ENCODE peak calls at places on chromosomes 16 and 17, in eight cellular contexts. C is effector memory CD4-positive, alpha-beta T cell; Q is ascending aorta; Y is ovary; L is PC-3; T is BE2C; F is lower lobe of right lung; K is stomach. D is an unnamed sample.

GRCh38 chr17:78789663-78790181 is 7.6 kb upstream of the CYTH1 start:
- DNase-seq in C (peak; percentile 44), Q (peak; percentile 79), Y (no peak), L (no peak), T (no peak), F (peak; percentile 87), K (peak; percentile 90), D (no peak)

GRCh38 chr17:49592263-49592662 is 16.6 kb downstream of the NXPH3 start:
- DNase-seq in C (no peak), Q (no peak), Y (no peak), L (no peak), T (no peak), F (no peak), K (no peak), D (no peak)

GRCh38 chr16:54034684-54035083 is 251.9 kb downstream of the IRX3 start:
- DNase-seq in C (no peak), Q (no peak), Y (no peak), L (no peak), T (no peak), F (no peak), K (no peak), D (no peak)

GRCh38 chr16:11203111-11203623 is 52.8 kb downstream of the SOCS1 start:
- DNase-seq in C (no peak), Q (no peak), Y (no peak), L (no peak), T (no peak), F (no peak), K (no peak), D (no peak)

GRCh38 chr17:77456271-77456950 is 315.6 kb downstream of the SEC14L1 start:
- DNase-seq in C (peak; percentile 44), Q (no peak), Y (no peak), L (no peak), T (no peak), F (no peak), K (no peak), D (no peak)

GRCh38 chr16:73054131-73054496 is 6.2 kb upstream of the ZFHX3 start:
- DNase-seq in C (no peak), Q (no peak), Y (no peak), L (no peak), T (no peak), F (no peak), K (no peak), D (no peak)

GRCh38 chr16:30761928-30762902 is at the start of the genes CFAP119 and RNF40:
- DNase-seq in C (peak; percentile 90), Q (peak; percentile 98), Y (peak; percentile 96), L (peak; percentile 96), T (peak; percentile 97), F (peak; percentile 95), K (peak; percentile 97), D (peak; percentile 70)

GRCh38 chr17:80931421-80932265 is 60.0 kb upstream of the CHMP6 start:
- DNase-seq in C (no peak), Q (no peak), Y (no peak), L (no peak), T (no peak), F (no peak), K (no peak), D (no peak)

GRCh38 chr17:28282596-28282995 is 36.4 kb upstream of the TMEM97 start:
- DNase-seq in C (no peak), Q (no peak), Y (no peak), L (peak; percentile 43), T (no peak), F (no peak), K (no peak), D (no peak)

GRCh38 chr17:78394209-78394608 is 15.8 kb downstream of the PGS1 start:
- DNase-seq in C (no peak), Q (no peak), Y (no peak), L (no peak), T (no peak), F (no peak), K (no peak), D (no peak)

GRCh38 chr17:80780381-80781187 is 211.1 kb upstream of the CHMP6 start:
- DNase-seq in C (no peak), Q (no peak), Y (no peak), L (no peak), T (no peak), F (no peak), K (no peak), D (no peak)

GRCh38 chr17:4948997-4949320 is 629 bp upstream of the PFN1 start:
- DNase-seq in C (peak; percentile 55), Q (peak; percentile 91), Y (peak; percentile 81), L (peak; percentile 85), T (peak; percentile 76), F (peak; percentile 90), K (peak; percentile 83), D (peak; percentile 62)

GRCh38 chr17:40563371-40564052 is 1.8 kb downstream of the CCR7 start:
- DNase-seq in C (no peak), Q (no peak), Y (no peak), L (no peak), T (no peak), F (no peak), K (peak; percentile 20), D (no peak)

GRCh38 chr16:58196898-58197313 is 1.0 kb downstream of the CSNK2A2 start:
- DNase-seq in C (no peak), Q (no peak), Y (no peak), L (no peak), T (no peak), F (no peak), K (no peak), D (no peak)

GRCh38 chr17:40098846-40099626 is 1.4 kb downstream of the NR1D1 start:
- DNase-seq in C (peak; percentile 99), Q (peak; percentile 100), Y (peak; percentile 100), L (peak; percentile 94), T (peak; percentile 98), F (peak; percentile 100), K (peak; percentile 100), D (peak; percentile 100)

DNA sequence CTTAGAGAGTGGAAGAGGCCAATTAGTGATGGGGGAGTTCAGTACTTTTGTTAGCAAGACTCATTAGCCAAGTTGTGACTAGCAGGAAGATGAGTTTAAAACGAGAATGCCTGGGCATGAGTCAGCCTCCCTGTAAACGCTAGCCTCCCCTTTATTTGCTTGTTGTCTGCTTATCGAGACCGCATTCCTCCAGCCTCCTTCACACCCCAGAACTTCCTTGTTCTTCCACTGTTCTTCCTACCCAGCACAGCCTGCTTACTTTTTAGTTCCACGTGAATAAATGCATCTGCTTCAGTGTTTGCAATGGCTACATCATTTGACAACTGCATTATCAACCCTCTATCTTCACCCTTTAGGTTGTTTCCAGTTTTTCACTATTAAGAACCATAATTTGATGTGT is 20.2 kb upstream of the OR3A1 start:
- DNase-seq in C (no peak), Q (no peak), Y (no peak), L (peak; percentile 37), T (no peak), F (no peak), K (no peak), D (no peak)
- H3K9me3 ChIP-seq in C (no peaks in the 10 kb centered on the region), Q (no peaks in the 10 kb centered on the region), Y (no peaks in the 10 kb centered on the region), L (no peaks in the 10 kb centered on the region), T (no peaks in the 10 kb centered on the region), F (no peaks in the 10 kb centered on the region), K (no peaks in the 10 kb centered on the region), D (no peaks in the 10 kb centered on the region)

GRCh38 chr17:73765824-73766563 is 121.7 kb upstream of the SDK2 start:
- DNase-seq in C (no peak), Q (no peak), Y (no peak), L (no peak), T (peak; percentile 53), F (peak; percentile 25), K (no peak), D (no peak)
- H3K9me3 ChIP-seq in C (no peaks in the 10 kb centered on the region), Q (no peaks in the 10 kb centered on the region), Y (no peaks in the 10 kb centered on the region), L (no peaks in the 10 kb centered on the region), T (no peaks in the 10 kb centered on the region), F (no peaks in the 10 kb centered on the region), K (no peaks in the 10 kb centered on the region), D (no peaks in the 10 kb centered on the region)

GRCh38 chr17:82948957-82949356 is 109.1 kb upstream of the ZNF750 start:
- DNase-seq in C (no peak), Q (no peak), Y (no peak), L (no peak), T (no peak), F (peak; percentile 5), K (no peak), D (no peak)

GRCh38 chr17:82950525-82951102 is 110.8 kb upstream of the ZNF750 start:
- DNase-seq in C (no peak), Q (no peak), Y (no peak), L (no peak), T (no peak), F (peak; percentile 10), K (no peak), D (no peak)

GRCh38 chr17:82949984-82950383 is 110.2 kb upstream of the ZNF750 start:
- DNase-seq in C (no peak), Q (no peak), Y (no peak), L (no peak), T (no peak), F (peak; percentile 12), K (no peak), D (no peak)

GRCh38 chr17:82948081-82948511 is 108.3 kb upstream of the ZNF750 start:
- DNase-seq in C (no peak), Q (no peak), Y (no peak), L (no peak), T (no peak), F (peak; percentile 37), K (no peak), D (no peak)

GRCh38 chr17:82949361-82949760 is 109.5 kb upstream of the ZNF750 start:
- DNase-seq in C (no peak), Q (no peak), Y (no peak), L (no peak), T (no peak), F (peak; percentile 34), K (no peak), D (no peak)
- H3K9me3 ChIP-seq in C (peaks cover under 1% of the 10 kb centered on the region), Q (peaks cover 46% of the 10 kb centered on the region), Y (peaks cover 8% of the 10 kb centered on the region), L (no peaks in the 10 kb centered on the region), T (peaks cover 16% of the 10 kb centered on the region), F (peaks cover 20% of the 10 kb centered on the region), K (peaks cover 67% of the 10 kb centered on the region), D (peaks cover 6% of the 10 kb centered on the region)

GRCh38 chr16:31767267-31767666 is 106.3 kb upstream of the ZNF267 start:
- DNase-seq in C (no peak), Q (no peak), Y (no peak), L (no peak), T (no peak), F (no peak), K (no peak), D (no peak)
- H3K9me3 ChIP-seq in C (peaks cover 55% of the 10 kb centered on the region), Q (peaks cover 98% of the 10 kb centered on the region), Y (peaks cover 15% of the 10 kb centered on the region), L (peaks cover 7% of the 10 kb centered on the region), T (no peaks in the 10 kb centered on the region), F (peaks cover 94% of the 10 kb centered on the region), K (peaks cover 99% of the 10 kb centered on the region), D (peaks cover 32% of the 10 kb centered on the region)

GRCh38 chr16:35711435-35711834 is 2252.0 kb downstream of the TP53TG3F start:
- DNase-seq in C (no peak), Q (no peak), Y (no peak), L (no peak), T (no peak), F (no peak), K (no peak), D (no peak)
- H3K9me3 ChIP-seq in C (peaks cover 28% of the 10 kb centered on the region), Q (peaks cover 30% of the 10 kb centered on the region), Y (peaks cover 3% of the 10 kb centered on the region), L (no peaks in the 10 kb centered on the region), T (no peaks in the 10 kb centered on the region), F (peaks cover 17% of the 10 kb centered on the region), K (peaks cover 78% of the 10 kb centered on the region), D (no peaks in the 10 kb centered on the region)